ENCODE peak calls at places on chromosomes 2 and 18, in ten cellular contexts. T, V, Q, D, X, Y, J, C, E and G are unnamed samples.

GRCh38 chr2:237872178-237872887 is 12.9 kb downstream of the RAMP1 start:
- DNase-seq in Y (no peak), C (no peak), X (no peak), E (no peak), Q (no peak), T (no peak), D (no peak), J (no peak), V (no peak), G (no peak)

GRCh38 chr2:178951266-178952006 is 98.5 kb downstream of the CCDC141 start:
- DNase-seq in V (no peak), X (no peak), J (no peak), Y (no peak), T (no peak), D (no peak), E (no peak), Q (no peak), C (no peak), G (no peak)

GRCh38 chr2:196515041-196515440 is 124.5 kb upstream of the CCDC150 start:
- DNase-seq in X (no peak), C (no peak), T (no peak), V (no peak), D (no peak), Y (no peak), E (no peak), Q (no peak), J (no peak), G (no peak)

GRCh38 chr2:196131949-196132925 is 39.1 kb downstream of the STK17B start:
- DNase-seq in T (no peak), X (no peak), Q (no peak), D (peak; percentile 57), V (no peak), C (no peak), Y (no peak), J (no peak), E (no peak), G (peak; percentile 49)

GRCh38 chr2:15119722-15120175 is 441.4 kb downstream of the NBAS start:
- DNase-seq in Y (no peak), X (no peak), V (no peak), D (no peak), C (no peak), J (no peak), T (no peak), E (peak; percentile 89), Q (no peak), G (no peak)

GRCh38 chr2:64354857-64355680 is 98.9 kb upstream of the LGALSL start:
- DNase-seq in J (no peak), V (no peak), E (no peak), X (no peak), D (no peak), Y (no peak), Q (peak; percentile 84), C (peak; percentile 84), T (peak; percentile 64), G (peak; percentile 59)

GRCh38 chr2:233794128-233794658 is 16.1 kb downstream of the MROH2A start:
- DNase-seq in T (no peak), D (no peak), Y (peak; percentile 29), Q (no peak), V (no peak), X (no peak), J (no peak), C (no peak), E (peak; percentile 15), G (no peak)

GRCh38 chr2:17282245-17282644 is 236.0 kb downstream of the RAD51AP2 start:
- DNase-seq in D (no peak), Y (no peak), C (no peak), X (no peak), E (no peak), Q (no peak), T (no peak), V (no peak), J (no peak), G (no peak)

GRCh38 chr18:67600181-67600631 is 83.7 kb upstream of the DSEL start:
- DNase-seq in X (no peak), D (no peak), E (no peak), Y (no peak), V (no peak), T (peak; percentile 67), J (no peak), Q (peak; percentile 91), C (peak; percentile 98), G (peak; percentile 65)

GRCh38 chr2:174797792-174798276 is 33.6 kb upstream of the CHRNA1 start:
- DNase-seq in T (peak; percentile 76), V (no peak), Q (peak; percentile 39), J (no peak), D (no peak), C (peak; percentile 49), E (no peak), X (no peak), Y (no peak), G (peak; percentile 50)

GRCh38 chr2:176325732-176326131 is 56.5 kb downstream of the MTX2 start:
- DNase-seq in E (peak; percentile 76), Q (no peak), T (no peak), D (no peak), X (no peak), Y (no peak), V (no peak), C (peak; percentile 24), J (no peak), G (no peak)

GRCh38 chr18:48997985-48998831 is 47.4 kb upstream of the SMAD7 start:
- DNase-seq in V (no peak), Y (no peak), D (no peak), T (peak; percentile 97), J (no peak), C (peak; percentile 98), X (no peak), Q (peak; percentile 88), E (peak; percentile 85), G (peak; percentile 98)

GRCh38 chr2:162711832-162712540 is 126.6 kb downstream of the KCNH7 start:
- DNase-seq in Y (no peak), D (no peak), Q (no peak), E (no peak), J (no peak), T (no peak), X (no peak), V (no peak), C (no peak), G (no peak)